ENCODE peak calls at places on chromosomes 2 and 18, in six cellular contexts. One of them, this sample, is unnamed.

GRCh38 chr2:201858781-201859180 is 52.4 kb downstream of the CDK15 start:
- DNase-seq in A549: no peak
- DNase-seq in heart right ventricle: no peak
- DNase-seq in spleen: no peak
- DNase-seq in tibial artery: no peak
- DNase-seq in ovary: peak
- DNase-seq in this sample: no peak

GRCh38 chr2:167057461-167057860 is 169.2 kb downstream of the XIRP2 start:
- DNase-seq in A549: no peak
- DNase-seq in heart right ventricle: no peak
- DNase-seq in spleen: no peak
- DNase-seq in tibial artery: no peak
- DNase-seq in ovary: no peak
- DNase-seq in this sample: no peak

GRCh38 chr2:69013123-69013836 is at the start of gene ANTXR1:
- DNase-seq in A549: peak
- DNase-seq in heart right ventricle: peak
- DNase-seq in spleen: peak
- DNase-seq in tibial artery: peak
- DNase-seq in ovary: peak
- DNase-seq in this sample: peak

GRCh38 chr2:168138369-168138768 is 109.0 kb downstream of the STK39 start:
- DNase-seq in A549: no peak
- DNase-seq in heart right ventricle: peak
- DNase-seq in spleen: no peak
- DNase-seq in tibial artery: no peak
- DNase-seq in ovary: no peak
- DNase-seq in this sample: no peak

GRCh38 chr2:155266579-155266978 is 568.1 kb downstream of the KCNJ3 start:
- DNase-seq in A549: peak
- DNase-seq in heart right ventricle: no peak
- DNase-seq in spleen: no peak
- DNase-seq in tibial artery: no peak
- DNase-seq in ovary: no peak
- DNase-seq in this sample: no peak

GRCh38 chr18:45408218-45408617 is 207.1 kb upstream of the SLC14A2 start:
- DNase-seq in A549: no peak
- DNase-seq in heart right ventricle: no peak
- DNase-seq in spleen: no peak
- DNase-seq in tibial artery: no peak
- DNase-seq in ovary: no peak
- DNase-seq in this sample: no peak

GRCh38 chr2:37090019-37090477 is 5.7 kb downstream of the GPATCH11 start:
- DNase-seq in A549: no peak
- DNase-seq in heart right ventricle: no peak
- DNase-seq in spleen: no peak
- DNase-seq in tibial artery: no peak
- DNase-seq in ovary: no peak
- DNase-seq in this sample: no peak

GRCh38 chr2:96103906-96104861 is 12.2 kb downstream of the ADRA2B start:
- DNase-seq in A549: no peak
- DNase-seq in heart right ventricle: peak
- DNase-seq in spleen: peak
- DNase-seq in tibial artery: peak
- DNase-seq in ovary: no peak
- DNase-seq in this sample: no peak

GRCh38 chr2:176653856-176654443 is 384.7 kb downstream of the MTX2 start:
- DNase-seq in A549: peak
- DNase-seq in heart right ventricle: peak
- DNase-seq in spleen: peak
- DNase-seq in tibial artery: peak
- DNase-seq in ovary: peak
- DNase-seq in this sample: no peak

GRCh38 chr2:134231965-134232340 is 21.9 kb upstream of the MGAT5 start:
- DNase-seq in A549: no peak
- DNase-seq in heart right ventricle: no peak
- DNase-seq in spleen: no peak
- DNase-seq in tibial artery: no peak
- DNase-seq in ovary: no peak
- DNase-seq in this sample: no peak

GRCh38 chr2:185859506-185859905 is 120.9 kb downstream of the FSIP2 start:
- DNase-seq in A549: no peak
- DNase-seq in heart right ventricle: no peak
- DNase-seq in spleen: no peak
- DNase-seq in tibial artery: no peak
- DNase-seq in ovary: no peak
- DNase-seq in this sample: no peak

GRCh38 chr2:105907159-105907558 is 162.4 kb downstream of the NCK2 start:
- DNase-seq in A549: no peak
- DNase-seq in heart right ventricle: no peak
- DNase-seq in spleen: no peak
- DNase-seq in tibial artery: no peak
- DNase-seq in ovary: no peak
- DNase-seq in this sample: no peak

GRCh38 chr2:88181511-88181910 is 11.4 kb downstream of the THNSL2 start:
- DNase-seq in A549: no peak
- DNase-seq in heart right ventricle: no peak
- DNase-seq in spleen: no peak
- DNase-seq in tibial artery: no peak
- DNase-seq in ovary: no peak
- DNase-seq in this sample: no peak

GRCh38 chr2:10204326-10205200 is 82.0 kb downstream of the RRM2 start:
- DNase-seq in A549: no peak
- DNase-seq in heart right ventricle: no peak
- DNase-seq in spleen: peak
- DNase-seq in tibial artery: no peak
- DNase-seq in ovary: no peak
- DNase-seq in this sample: no peak

GRCh38 chr18:35778850-35779634 is 193.4 kb upstream of the RMP24 start:
- DNase-seq in A549: no peak
- DNase-seq in heart right ventricle: no peak
- DNase-seq in spleen: no peak
- DNase-seq in tibial artery: no peak
- DNase-seq in ovary: no peak
- DNase-seq in this sample: no peak

GRCh38 chr2:1729264-1729663 is 15.1 kb downstream of the PXDN start:
- DNase-seq in A549: no peak
- DNase-seq in heart right ventricle: no peak
- DNase-seq in spleen: no peak
- DNase-seq in tibial artery: no peak
- DNase-seq in ovary: no peak
- DNase-seq in this sample: no peak

GRCh38 chr18:58859935-58860334 is 4.7 kb upstream of the ZNF532 start:
- DNase-seq in A549: no peak
- DNase-seq in heart right ventricle: no peak
- DNase-seq in spleen: no peak
- DNase-seq in tibial artery: no peak
- DNase-seq in ovary: no peak
- DNase-seq in this sample: no peak

GRCh38 chr2:196314780-196315179 is 143.4 kb upstream of the STK17B start:
- DNase-seq in A549: peak
- DNase-seq in heart right ventricle: no peak
- DNase-seq in spleen: no peak
- DNase-seq in tibial artery: no peak
- DNase-seq in ovary: no peak
- DNase-seq in this sample: no peak

GRCh38 chr2:41160439-41160838 is 708.5 kb upstream of the SLC8A1 start:
- DNase-seq in A549: no peak
- DNase-seq in heart right ventricle: no peak
- DNase-seq in spleen: no peak
- DNase-seq in tibial artery: no peak
- DNase-seq in ovary: no peak
- DNase-seq in this sample: no peak

GRCh38 chr2:240626531-240627300 is 1.4 kb downstream of the GPR35 start:
- DNase-seq in A549: no peak
- DNase-seq in heart right ventricle: no peak
- DNase-seq in spleen: peak
- DNase-seq in tibial artery: peak
- DNase-seq in ovary: no peak
- DNase-seq in this sample: no peak

GRCh38 chr18:14748496-14748895 is 524 bp downstream of the ANKRD30B start:
- DNase-seq in A549: no peak
- DNase-seq in heart right ventricle: no peak
- DNase-seq in spleen: no peak
- DNase-seq in tibial artery: no peak
- DNase-seq in ovary: no peak
- DNase-seq in this sample: no peak

GRCh38 chr2:2170861-2171260 is 160.2 kb downstream of the MYT1L start:
- DNase-seq in A549: no peak
- DNase-seq in heart right ventricle: no peak
- DNase-seq in spleen: no peak
- DNase-seq in tibial artery: no peak
- DNase-seq in ovary: no peak
- DNase-seq in this sample: no peak

GRCh38 chr2:219273887-219274391 is 5.2 kb upstream of the DNAJB2 start:
- DNase-seq in A549: peak
- DNase-seq in heart right ventricle: no peak
- DNase-seq in spleen: no peak
- DNase-seq in tibial artery: no peak
- DNase-seq in ovary: no peak
- DNase-seq in this sample: no peak

GRCh38 chr2:200625317-200625716 is 39.5 kb downstream of the AOX1 start:
- DNase-seq in A549: no peak
- DNase-seq in heart right ventricle: no peak
- DNase-seq in spleen: no peak
- DNase-seq in tibial artery: no peak
- DNase-seq in ovary: no peak
- DNase-seq in this sample: no peak

DNA sequence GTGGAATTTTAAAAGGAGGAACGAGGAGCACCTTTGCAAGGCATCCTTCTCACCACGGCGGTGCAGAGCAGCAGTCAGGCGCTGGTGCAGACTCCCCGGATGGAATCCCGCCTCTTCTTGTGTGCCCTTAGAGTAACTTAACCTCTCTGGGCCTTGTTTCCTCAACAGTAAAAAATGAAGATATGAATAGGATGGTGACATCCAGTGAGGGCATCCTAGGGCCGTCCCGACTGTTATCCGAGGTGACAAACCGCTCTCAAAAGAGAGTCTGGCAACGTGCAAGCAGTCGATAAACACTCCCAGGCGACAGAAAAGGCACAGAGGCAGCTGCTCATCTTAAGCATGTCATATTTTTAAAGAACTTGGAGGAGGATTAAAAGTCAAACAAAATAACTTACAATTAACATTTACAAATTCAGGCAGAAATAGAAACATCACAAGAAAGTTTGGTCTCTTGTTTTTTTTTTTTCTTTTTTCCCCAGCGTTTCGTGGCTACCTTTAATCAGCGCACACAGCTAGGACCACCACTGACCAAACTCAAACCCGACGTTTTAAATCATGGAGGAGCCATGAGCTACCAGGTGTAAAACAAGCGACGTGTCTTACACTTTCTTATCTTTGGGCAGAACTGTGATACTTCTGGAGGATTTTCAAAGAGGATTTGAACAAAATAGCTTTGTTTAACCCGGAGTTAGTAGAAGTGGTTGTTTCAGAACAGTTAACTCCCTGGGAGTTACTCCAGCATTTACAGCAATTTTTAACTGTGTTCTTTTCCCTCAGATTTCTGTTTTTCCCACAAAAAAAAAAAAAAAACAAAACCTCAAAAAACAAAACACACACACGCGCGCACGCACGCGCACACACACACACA is 2.1 kb downstream of the MBP start:
- DNase-seq in A549: no peak
- DNase-seq in heart right ventricle: no peak
- DNase-seq in spleen: peak
- DNase-seq in tibial artery: no peak
- DNase-seq in ovary: no peak
- DNase-seq in this sample: no peak
- H3K4me3 ChIP-seq in A549: peak
- H3K4me3 ChIP-seq in heart right ventricle: peak
- H3K4me3 ChIP-seq in spleen: no peak
- H3K4me3 ChIP-seq in tibial artery: peak
- H3K4me3 ChIP-seq in ovary: peak
- H3K4me3 ChIP-seq in this sample: peak

DNA sequence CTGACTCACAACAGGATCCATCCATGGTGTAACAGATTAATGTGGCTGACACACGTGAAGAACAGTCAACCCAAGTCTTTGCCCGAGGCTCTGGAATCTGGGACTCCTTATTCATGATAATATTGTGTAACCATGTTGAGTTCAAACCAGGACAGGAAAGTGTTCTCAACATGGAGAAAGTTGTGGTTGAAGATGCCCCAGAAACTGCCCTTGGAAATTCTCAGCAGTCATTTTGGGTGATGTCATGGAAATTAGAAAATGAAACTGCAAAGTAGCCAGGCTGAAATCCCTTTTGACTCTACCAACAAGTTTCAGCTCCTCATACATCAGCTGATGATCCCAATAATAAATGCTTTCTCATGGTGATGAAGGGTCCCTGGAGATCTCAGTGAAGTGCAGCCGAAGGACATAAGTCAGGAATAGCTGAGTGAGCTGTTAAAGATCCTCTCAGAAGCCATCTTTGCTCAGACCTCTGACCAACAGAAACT is 307.7 kb downstream of the TNS1 start:
- DNase-seq in A549: no peak
- DNase-seq in heart right ventricle: no peak
- DNase-seq in spleen: no peak
- DNase-seq in tibial artery: peak
- DNase-seq in ovary: no peak
- DNase-seq in this sample: no peak
- H3K27ac ChIP-seq in A549: no peak
- H3K27ac ChIP-seq in heart right ventricle: peak
- H3K27ac ChIP-seq in spleen: no peak
- H3K27ac ChIP-seq in tibial artery: peak
- H3K27ac ChIP-seq in ovary: no peak
- H3K27ac ChIP-seq in this sample: no peak

GRCh38 chr2:236237468-236238190 is 26.6 kb downstream of the ASB18 start:
- DNase-seq in A549: no peak
- DNase-seq in heart right ventricle: peak
- DNase-seq in spleen: no peak
- DNase-seq in tibial artery: no peak
- DNase-seq in ovary: no peak
- DNase-seq in this sample: no peak
- H3K4me3 ChIP-seq in A549: no peak
- H3K4me3 ChIP-seq in heart right ventricle: no peak
- H3K4me3 ChIP-seq in spleen: no peak
- H3K4me3 ChIP-seq in tibial artery: peak
- H3K4me3 ChIP-seq in ovary: no peak
- H3K4me3 ChIP-seq in this sample: no peak

DNA sequence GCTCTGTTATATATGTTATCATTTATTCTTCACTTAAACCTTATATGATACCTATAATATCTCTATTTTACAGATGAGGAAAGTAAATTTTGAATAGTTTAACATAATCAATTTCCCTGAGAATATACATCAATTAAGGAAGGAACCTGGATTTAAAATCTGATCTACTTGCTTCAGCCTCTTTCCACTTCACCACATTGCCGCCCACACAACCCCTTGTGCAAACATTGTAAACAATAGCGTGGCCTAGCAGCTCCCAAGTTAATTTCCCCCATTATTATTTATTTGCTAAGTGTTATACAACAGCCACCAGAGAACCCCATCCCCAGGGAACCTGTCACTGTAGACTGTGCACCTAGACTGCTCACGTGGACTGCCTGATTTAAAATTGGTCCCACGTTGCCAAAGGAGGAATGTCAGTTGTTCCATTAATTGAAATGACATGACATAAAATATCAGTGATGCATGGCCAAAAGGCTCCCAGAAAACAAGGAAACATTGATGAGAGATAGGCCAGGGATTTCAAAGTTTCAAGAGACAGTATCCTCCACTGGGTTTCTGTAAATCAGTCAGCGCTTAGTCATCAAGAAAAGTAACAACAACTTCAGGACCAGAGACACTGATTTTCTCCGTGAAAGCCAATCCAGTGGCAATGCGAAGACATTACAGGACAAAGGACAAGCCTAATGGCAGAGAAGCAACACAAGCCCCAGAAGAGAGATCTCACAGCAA is 41.3 kb downstream of the SCG2 start:
- DNase-seq in A549: peak
- DNase-seq in heart right ventricle: no peak
- DNase-seq in spleen: no peak
- DNase-seq in tibial artery: no peak
- DNase-seq in ovary: no peak
- DNase-seq in this sample: no peak
- H3K27ac ChIP-seq in A549: no peak
- H3K27ac ChIP-seq in heart right ventricle: no peak
- H3K27ac ChIP-seq in spleen: no peak
- H3K27ac ChIP-seq in tibial artery: no peak
- H3K27ac ChIP-seq in ovary: no peak
- H3K27ac ChIP-seq in this sample: no peak